ENCODE peak calls at places on chromosomes 13 and 19, in seven cellular contexts. T is heart left ventricle, J is spleen, M is upper lobe of left lung, U is stomach, V is uterus, C is adrenal gland. S is an unnamed sample. For H3K4me1, the result is how much of the 10 kb centered on the place peaks cover.

GRCh38 chr13:43242040-43242439 is 218.7 kb downstream of the DNAJC15 start:
- DNase-seq in M (no peak), T (no peak), C (no peak), V (no peak), J (no peak), U (no peak), S (no peak)

GRCh38 chr19:35908977-35909683 is 1.0 kb upstream of the TYROBP start:
- DNase-seq in M (peak), V (no peak), T (peak), J (peak), C (peak), U (peak), S (peak)

GRCh38 chr13:99191900-99192399 is 8.7 kb upstream of the UBAC2 start:
- DNase-seq in T (no peak), M (no peak), J (no peak), V (no peak), U (peak), C (no peak), S (no peak)

GRCh38 chr19:2557093-2557440 is 81.1 kb downstream of the GADD45B start:
- DNase-seq in U (no peak), M (no peak), J (no peak), T (peak), C (no peak), V (no peak), S (no peak)

GRCh38 chr19:47094557-47095517 is 18.7 kb downstream of the ZC3H4 start:
- DNase-seq in C (no peak), V (no peak), J (peak), T (peak), M (peak), U (peak), S (no peak)

GRCh38 chr13:102399791-102400618 is 1.8 kb downstream of the FGF14 start:
- DNase-seq in J (peak), V (no peak), U (no peak), C (no peak), T (peak), M (peak), S (no peak)

GRCh38 chr13:110297011-110297410 is 9.9 kb downstream of the COL4A1 start:
- DNase-seq in V (no peak), M (no peak), T (no peak), J (no peak), U (no peak), C (no peak), S (no peak)

GRCh38 chr13:50910483-50910805 is 853 bp downstream of the RNASEH2B start:
- DNase-seq in M (no peak), J (no peak), T (no peak), U (no peak), C (no peak), V (no peak), S (no peak)

GRCh38 chr19:28349604-28350003 is 863.3 kb downstream of the UQCRFS1 start:
- DNase-seq in J (no peak), M (no peak), T (no peak), C (no peak), U (no peak), V (no peak), S (no peak)

GRCh38 chr13:99986751-99987150 is 5.2 kb downstream of the ZIC2 start:
- DNase-seq in M (no peak), T (no peak), C (no peak), V (no peak), U (no peak), J (no peak), S (no peak)

GRCh38 chr19:31340059-31341025 is 8.9 kb downstream of the TSHZ3 start:
- DNase-seq in V (peak), C (peak), J (no peak), U (no peak), M (peak), T (no peak), S (no peak)

GRCh38 chr19:31335716-31336115 is 13.5 kb downstream of the TSHZ3 start:
- DNase-seq in V (no peak), T (no peak), C (peak), M (no peak), J (no peak), U (peak), S (no peak)

GRCh38 chr19:31339405-31339804 is 9.8 kb downstream of the TSHZ3 start:
- DNase-seq in V (no peak), J (no peak), U (no peak), T (no peak), M (no peak), C (peak), S (no peak)

GRCh38 chr19:31337007-31337914 is 12.0 kb downstream of the TSHZ3 start:
- DNase-seq in V (no peak), M (no peak), J (no peak), T (no peak), C (peak), U (no peak), S (no peak)

DNA sequence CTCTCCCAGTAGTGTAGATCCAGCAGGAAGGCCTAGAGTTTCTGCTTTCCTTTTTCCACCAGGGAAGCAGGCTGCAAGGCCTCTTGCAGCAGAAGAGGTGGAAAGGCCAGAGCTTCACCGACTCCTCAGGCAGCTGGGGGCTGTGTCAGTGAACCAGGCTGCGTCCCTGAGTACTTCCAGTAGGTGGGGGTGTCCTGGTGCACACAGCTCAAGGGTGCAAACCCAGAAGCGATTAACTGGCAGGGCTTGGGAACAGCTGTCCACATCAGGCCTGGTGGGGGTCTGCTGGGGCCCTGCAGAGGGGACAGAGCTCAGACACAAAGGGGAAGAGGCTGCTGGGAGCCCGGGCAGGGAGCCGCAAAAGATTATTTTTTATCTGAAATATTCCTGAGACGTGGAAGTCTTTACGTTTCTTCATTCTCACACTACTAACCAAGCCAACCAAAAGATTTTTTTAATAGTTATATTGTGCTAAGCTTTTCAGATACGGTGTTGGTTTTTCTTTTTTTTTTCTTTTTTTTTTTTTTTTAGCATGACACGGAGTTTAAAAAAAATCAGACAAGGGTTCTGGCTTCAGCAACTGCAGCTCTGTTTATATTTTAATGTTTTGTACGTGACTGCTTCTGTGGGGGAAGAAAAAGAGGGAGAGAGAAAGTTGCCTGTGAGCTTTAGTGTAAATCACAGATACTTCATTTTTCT is 11.0 kb downstream of the TSHZ3 start:
- DNase-seq in V (peak), T (peak), M (peak), J (no peak), C (peak), U (no peak), S (no peak)
- H3K4me1 ChIP-seq in V (under half), T (under half), M (under half), J (under half), C (under half), U (under half), S (under half)

DNA sequence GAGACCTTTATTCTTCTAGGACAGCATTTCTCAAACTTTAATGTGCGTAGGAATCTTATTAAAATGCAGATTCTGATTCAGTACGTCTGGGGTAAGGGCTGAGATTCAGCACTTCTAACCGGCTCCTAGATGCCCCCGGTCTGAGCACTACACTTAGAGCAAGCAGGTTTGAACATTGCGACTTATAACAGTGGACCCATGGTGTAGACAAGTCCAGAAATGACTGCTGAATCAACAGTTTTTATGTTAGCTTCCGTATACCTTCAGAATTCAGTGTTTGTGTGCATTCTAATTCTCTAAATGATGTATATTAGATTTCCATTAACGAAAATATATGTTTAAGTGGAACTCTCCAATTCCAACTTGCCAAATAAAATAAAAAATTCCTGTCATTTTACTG is 17.5 kb upstream of the CPB2 start:
- DNase-seq in M (no peak), T (no peak), V (no peak), C (no peak), U (no peak), J (no peak), S (no peak)
- H3K27ac ChIP-seq in M (no peak), T (no peak), V (no peak), C (no peak), U (no peak), J (no peak), S (no peak)

DNA sequence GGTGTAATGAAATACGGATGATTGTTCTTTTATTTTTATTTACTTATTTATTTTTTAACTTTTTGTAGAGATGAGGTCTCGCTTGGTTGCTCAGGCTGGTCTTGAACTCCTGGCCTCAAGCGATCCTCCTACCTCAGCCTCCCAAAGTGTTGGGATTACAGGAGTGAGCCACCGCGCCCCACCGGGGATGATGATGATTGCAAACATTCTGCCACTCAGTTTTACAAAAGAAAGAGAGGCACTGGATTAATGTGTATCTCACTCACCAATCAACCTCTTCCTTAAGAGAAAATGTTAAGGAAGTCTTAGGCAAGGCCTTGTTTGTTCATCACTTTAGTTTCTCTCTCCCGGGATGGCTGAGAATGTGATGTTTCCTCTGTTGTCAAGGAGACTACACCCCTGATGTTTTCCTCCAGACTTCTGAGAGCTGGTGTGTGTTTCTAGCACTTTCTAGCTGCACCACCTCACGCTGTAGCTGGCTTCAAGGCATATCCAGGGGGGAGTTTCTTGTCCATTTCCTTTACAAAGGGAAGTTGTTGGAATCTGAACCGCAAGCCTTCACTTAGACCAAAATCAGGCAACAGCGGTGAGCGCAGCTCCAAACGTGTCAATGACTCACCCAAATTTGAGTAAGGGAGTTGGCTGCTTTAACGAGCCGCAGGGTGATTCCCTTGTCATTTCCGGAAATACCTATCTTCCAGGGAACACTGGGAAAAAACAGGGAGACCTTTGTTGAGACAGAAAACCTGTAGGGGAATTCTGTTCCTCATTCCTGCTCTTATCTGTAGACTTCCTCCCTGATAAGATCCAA is 2.3 kb downstream of the LDLR start:
- DNase-seq in J (no peak), V (peak), M (no peak), C (peak), U (peak), T (no peak), S (peak)
- TF ChIP-seq POLR2A in J (no peak), V (no peak), M (peak), C (no peak), U (no peak), T (no peak), S (peak)

GRCh38 chr19:41541990-41542584 is 33.9 kb upstream of the CEACAM21 start:
- DNase-seq in V (peak), C (peak), T (peak), M (no peak), U (peak), J (peak), S (no peak)

GRCh38 chr19:41535029-41535622 is 40.8 kb upstream of the CEACAM21 start:
- DNase-seq in U (no peak), V (no peak), T (no peak), J (no peak), C (no peak), M (no peak), S (no peak)

GRCh38 chr19:41533691-41534090 is 42.3 kb upstream of the CEACAM21 start:
- DNase-seq in J (no peak), M (no peak), V (no peak), C (no peak), U (no peak), T (no peak), S (no peak)

GRCh38 chr19:41540041-41540695 is 35.8 kb upstream of the CEACAM21 start:
- DNase-seq in V (no peak), J (no peak), U (no peak), M (no peak), T (no peak), C (no peak), S (no peak)

DNA sequence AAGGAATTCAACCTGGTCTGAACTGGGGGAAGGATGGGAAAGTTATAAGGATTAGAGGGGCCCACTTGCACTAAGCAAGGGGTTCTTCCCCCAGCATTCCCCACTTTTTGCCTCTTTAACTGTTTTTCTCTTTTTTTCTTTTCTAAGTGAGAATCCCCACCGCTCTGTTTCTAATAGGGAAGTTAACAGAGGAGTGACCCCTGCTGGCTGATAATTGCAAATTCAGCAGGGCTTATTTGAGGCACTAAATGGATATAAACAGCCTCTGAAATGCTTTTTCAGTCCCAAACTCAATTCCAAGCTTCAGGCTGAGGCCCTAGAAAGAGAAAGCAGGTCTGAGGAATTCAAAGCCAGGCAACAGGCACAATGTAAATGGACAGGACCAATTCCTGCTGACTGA is 38.2 kb upstream of the CEACAM21 start:
- DNase-seq in M (no peak), C (no peak), T (no peak), V (no peak), J (no peak), U (no peak), S (no peak)
- H3K4me1 ChIP-seq in M (under half), C (under half), T (under half), V (under half), J (under half), U (under half), S (under half)

GRCh38 chr13:114034481-114034891 is 60.6 kb upstream of the C13orf46 start:
- DNase-seq in T (no peak), J (no peak), C (no peak), M (no peak), V (no peak), U (no peak), S (no peak)
- H3K27ac ChIP-seq in T (no peak), J (no peak), C (peak), M (peak), V (peak), U (no peak), S (no peak)

GRCh38 chr19:16429066-16429758 is 42.6 kb downstream of the EPS15L1 start:
- DNase-seq in M (peak), T (peak), V (no peak), U (peak), J (no peak), C (peak), S (peak)
- TF ChIP-seq POLR2A in M (no peak), T (no peak), V (no peak), U (no peak), J (no peak), C (no peak), S (peak)

S was measured in gastrocnemius medialis.